ENCODE peak calls at places on chromosomes 6 and 20, in four cellular contexts. T, A, I and F are unnamed samples.

GRCh38 chr6:84842526-84843161 is 78.2 kb upstream of the TBX18 start:
- DNase-seq in A (peak), I (no peak), T (no peak), F (no peak)

GRCh38 chr20:6074145-6074561 is 20.3 kb upstream of the LRRN4 start:
- DNase-seq in T (no peak), I (no peak), A (peak), F (no peak)

GRCh38 chr6:137136065-137136464 is 37.4 kb downstream of the IL22RA2 start:
- DNase-seq in A (no peak), T (no peak), I (no peak), F (no peak)

GRCh38 chr20:36974660-36975059 is 23.2 kb upstream of the SAMHD1 start:
- DNase-seq in T (no peak), A (no peak), I (no peak), F (no peak)

GRCh38 chr6:56387621-56388413 is 140.4 kb upstream of the COL21A1 start:
- DNase-seq in I (no peak), A (no peak), T (no peak), F (no peak)

GRCh38 chr6:145836767-145837166 is 22.2 kb upstream of the FBXO30 start:
- DNase-seq in I (no peak), A (no peak), T (no peak), F (no peak)

GRCh38 chr6:158774734-158775449 is 44.3 kb downstream of the EZR start:
- DNase-seq in T (no peak), I (no peak), A (no peak), F (no peak)

GRCh38 chr20:37523012-37523391 is 2.0 kb downstream of the NNAT start:
- DNase-seq in A (no peak), I (no peak), T (no peak), F (no peak)

GRCh38 chr6:115271001-115271400 is 789.7 kb downstream of the FRK start:
- DNase-seq in I (no peak), A (no peak), T (no peak), F (no peak)

GRCh38 chr6:71107935-71108420 is 151.1 kb upstream of the B3GAT2 start:
- DNase-seq in A (peak), T (peak), I (no peak), F (no peak)

GRCh38 chr6:331622-332521 is 39.6 kb downstream of the DUSP22 start:
- DNase-seq in A (no peak), T (no peak), I (no peak), F (peak)

GRCh38 chr20:6613280-6613861 is 154.1 kb upstream of the BMP2 start:
- DNase-seq in T (no peak), I (no peak), A (no peak), F (no peak)

GRCh38 chr20:63223121-63223825 is 7.3 kb upstream of the YTHDF1 start:
- DNase-seq in I (no peak), A (peak), T (no peak), F (no peak)

GRCh38 chr6:56909115-56909907 is 45.6 kb upstream of the BEND6 start:
- DNase-seq in I (no peak), T (no peak), A (no peak), F (no peak)

GRCh38 chr6:41706876-41707564 is 28.4 kb downstream of the TFEB start:
- DNase-seq in T (peak), A (peak), I (no peak), F (no peak)

GRCh38 chr20:53609501-53610445 is 16.1 kb upstream of the ZNF217 start:
- DNase-seq in A (peak), T (no peak), I (peak), F (no peak)

GRCh38 chr6:122207794-122208193 is 191.7 kb upstream of the HSF2 start:
- DNase-seq in A (no peak), I (no peak), T (no peak), F (no peak)

GRCh38 chr6:33662318-33662717 is 41.2 kb downstream of the ITPR3 start:
- DNase-seq in T (no peak), I (no peak), A (no peak), F (no peak)

GRCh38 chr6:139030539-139030938 is 2.0 kb downstream of the ABRACL start:
- DNase-seq in T (no peak), I (no peak), A (no peak), F (no peak)

GRCh38 chr6:119035459-119035858 is 43.0 kb downstream of the FAM184A start:
- DNase-seq in T (no peak), A (no peak), I (no peak), F (no peak)

GRCh38 chr6:45791181-45791580 is 224.5 kb downstream of the CLIC5 start:
- DNase-seq in T (no peak), A (no peak), I (no peak), F (no peak)

GRCh38 chr6:10237284-10238043 is 177.4 kb downstream of the TFAP2A start:
- DNase-seq in T (no peak), A (no peak), I (no peak), F (no peak)

GRCh38 chr6:128074561-128074960 is 173.7 kb upstream of the THEMIS start:
- DNase-seq in A (no peak), I (no peak), T (no peak), F (no peak)